ENCODE peak calls at places on chromosome 16, in eight cellular contexts. S is stimulated activated CD4-positive, alpha-beta T cell treated with anti-CD3 and anti-CD28 coated beads, TNF-alpha, amount 100 ng/mL, for 24 hours; B is activated CD4-positive, alpha-beta T cell treated with anti-CD3 and anti-CD28 coated beads for 48 hours; U is tibial artery; R is tibial nerve; E is GM10248; T is germinal center; L is fibroblast of the aortic adventitia. K is an unnamed sample.

GRCh38 chr16:22751104-22751667 is 62.8 kb upstream of the HS3ST2 start:
- DNase-seq in S (no peak), B (no peak), U (no peak), R (no peak), E (no peak), T (no peak), L (no peak), K (no peak)

GRCh38 chr16:349211-349610 is 3.3 kb downstream of the AXIN1 start:
- DNase-seq in S (no peak), B (no peak), U (no peak), R (no peak), E (peak; percentile 61), T (no peak), L (no peak), K (no peak)

GRCh38 chr16:23754594-23755483 is at the start of gene CHP2:
- DNase-seq in S (no peak), B (peak; percentile 12), U (no peak), R (no peak), E (no peak), T (no peak), L (no peak), K (no peak)

GRCh38 chr16:56938664-56939513 is 6.9 kb downstream of the HERPUD1 start:
- DNase-seq in S (no peak), B (peak; percentile 65), U (no peak), R (no peak), E (no peak), T (no peak), L (no peak), K (no peak)

GRCh38 chr16:8512941-8513624 is 77.2 kb downstream of the TMEM114 start:
- DNase-seq in S (no peak), B (no peak), U (no peak), R (no peak), E (no peak), T (no peak), L (no peak), K (no peak)

GRCh38 chr16:11431915-11432465 is 86.7 kb downstream of the RMI2 start:
- DNase-seq in S (no peak), B (no peak), U (no peak), R (no peak), E (no peak), T (no peak), L (peak; percentile 1), K (peak; percentile 8)

GRCh38 chr16:73215482-73216377 is 167.8 kb upstream of the ZFHX3 start:
- DNase-seq in S (no peak), B (no peak), U (no peak), R (no peak), E (no peak), T (no peak), L (no peak), K (peak; percentile 50)

GRCh38 chr16:49542391-49542891 is 168.8 kb downstream of the C16orf78 start:
- DNase-seq in S (no peak), B (no peak), U (no peak), R (no peak), E (no peak), T (no peak), L (no peak), K (no peak)

GRCh38 chr16:14650629-14651028 is 17.9 kb downstream of the BFAR start:
- DNase-seq in S (no peak), B (no peak), U (no peak), R (no peak), E (no peak), T (no peak), L (no peak), K (no peak)

GRCh38 chr16:359067-359763 is 6.7 kb upstream of the AXIN1 start:
- DNase-seq in S (no peak), B (no peak), U (no peak), R (no peak), E (no peak), T (no peak), L (no peak), K (no peak)

GRCh38 chr16:11256657-11257130 is 690 bp upstream of the SOCS1 start:
- DNase-seq in S (no peak), B (peak; percentile 76), U (peak; percentile 56), R (peak; percentile 44), E (no peak), T (no peak), L (peak; percentile 39), K (no peak)

GRCh38 chr16:83835972-83836566 is 28.3 kb downstream of the HSBP1 start:
- DNase-seq in S (no peak), B (no peak), U (no peak), R (no peak), E (no peak), T (no peak), L (peak; percentile 75), K (peak; percentile 76)

GRCh38 chr16:15604460-15605390 is 38.2 kb downstream of the MARF1 start:
- DNase-seq in S (no peak), B (no peak), U (no peak), R (no peak), E (no peak), T (no peak), L (no peak), K (no peak)

K was measured in amniotic epithelial cell.